ENCODE peak calls at places on chromosomes 13 and 19, in eight cellular contexts. N is NCI-H1105 treated with DMSO at 0.1 percent for 48 hours, X is fibroblast of villous mesenchyme, D is heart left ventricle, V is cardiac septum, U is tibial nerve, G is sigmoid colon, F is nephron progenitor cell. O is an unnamed sample.

GRCh38 chr19:50000038-50000890 is 24.9 kb downstream of the VRK3 start:
- DNase-seq in N (no peak), X (no peak), D (no peak), V (no peak), U (no peak), G (no peak), F (no peak), O (no peak)

GRCh38 chr19:3163230-3163886 is 15.2 kb upstream of the S1PR4 start:
- DNase-seq in N (peak), X (peak), D (peak), V (peak), U (peak), G (peak), F (peak), O (peak)

GRCh38 chr19:46493236-46494114 is 2.2 kb downstream of the PNMA8B start:
- DNase-seq in N (no peak), X (no peak), D (peak), V (peak), U (no peak), G (peak), F (peak), O (peak)

GRCh38 chr13:74134777-74135305 is 637 bp upstream of the KLF12 start:
- DNase-seq in N (peak), X (no peak), D (peak), V (peak), U (no peak), G (peak), F (peak), O (peak)

GRCh38 chr13:101530293-101530692 is 77.8 kb downstream of the ITGBL1 start:
- DNase-seq in N (no peak), X (peak), D (no peak), V (no peak), U (no peak), G (no peak), F (no peak), O (no peak)

GRCh38 chr13:79722885-79723445 is 242.0 kb downstream of the NDFIP2 start:
- DNase-seq in N (no peak), X (peak), D (no peak), V (no peak), U (no peak), G (peak), F (no peak), O (no peak)

GRCh38 chr13:91174886-91175501 is 172.5 kb upstream of the MIR17HG start:
- DNase-seq in N (no peak), X (no peak), D (no peak), V (no peak), U (no peak), G (no peak), F (no peak), O (no peak)

GRCh38 chr13:37716395-37716794 is 117.8 kb upstream of the POSTN start:
- DNase-seq in N (no peak), X (peak), D (no peak), V (no peak), U (no peak), G (no peak), F (no peak), O (no peak)

GRCh38 chr19:41595258-41595889 is 19.4 kb downstream of the CEACAM21 start:
- DNase-seq in N (peak), X (peak), D (peak), V (peak), U (peak), G (no peak), F (peak), O (no peak)

GRCh38 chr19:56124578-56124977 is 3.5 kb upstream of the ZNF787 start:
- DNase-seq in N (no peak), X (no peak), D (no peak), V (no peak), U (no peak), G (no peak), F (no peak), O (no peak)

GRCh38 chr19:16400911-16401675 is 70.7 kb downstream of the EPS15L1 start:
- DNase-seq in N (no peak), X (no peak), D (no peak), V (peak), U (no peak), G (no peak), F (no peak), O (peak)

GRCh38 chr13:30149248-30149647 is 158.1 kb downstream of the KATNAL1 start:
- DNase-seq in N (no peak), X (no peak), D (no peak), V (peak), U (no peak), G (no peak), F (no peak), O (no peak)

GRCh38 chr19:2982983-2983350 is 5.6 kb downstream of the TLE6 start:
- DNase-seq in N (peak), X (peak), D (peak), V (peak), U (peak), G (peak), F (no peak), O (peak)

GRCh38 chr19:38713227-38713649 is 31.0 kb downstream of the CAPN12 start:
- DNase-seq in N (no peak), X (peak), D (peak), V (no peak), U (peak), G (peak), F (no peak), O (peak)

GRCh38 chr19:40348961-40349507 is 539 bp downstream of the PLD3 start:
- DNase-seq in N (peak), X (peak), D (no peak), V (no peak), U (peak), G (no peak), F (no peak), O (no peak)

GRCh38 chr19:53978975-53979801 is 12.2 kb upstream of the CACNG6 start:
- DNase-seq in N (no peak), X (no peak), D (no peak), V (no peak), U (no peak), G (no peak), F (no peak), O (no peak)

GRCh38 chr13:113442354-113442984 is 10.8 kb downstream of the ADPRHL1 start:
- DNase-seq in N (no peak), X (no peak), D (no peak), V (no peak), U (no peak), G (peak), F (no peak), O (peak)

GRCh38 chr19:11435833-11436313 is 438 bp downstream of the PRKCSH start:
- DNase-seq in N (no peak), X (peak), D (no peak), V (no peak), U (no peak), G (peak), F (peak), O (no peak)

GRCh38 chr13:22024381-22024994 is 353.6 kb downstream of the FGF9 start:
- DNase-seq in N (no peak), X (no peak), D (no peak), V (no peak), U (no peak), G (no peak), F (no peak), O (no peak)

GRCh38 chr19:6572217-6572616 is 18.7 kb downstream of the CD70 start:
- DNase-seq in N (no peak), X (no peak), D (peak), V (no peak), U (peak), G (peak), F (no peak), O (peak)

GRCh38 chr19:41098762-41099161 is 10.5 kb downstream of the CYP2A13 start:
- DNase-seq in N (no peak), X (no peak), D (no peak), V (no peak), U (no peak), G (no peak), F (no peak), O (no peak)

GRCh38 chr19:14118165-14119051 is 846 bp upstream of the PRKACA start:
- DNase-seq in N (peak), X (peak), D (peak), V (peak), U (peak), G (peak), F (no peak), O (peak)

GRCh38 chr13:60645552-60646138 is 248.6 kb downstream of the TDRD3 start:
- DNase-seq in N (no peak), X (no peak), D (no peak), V (no peak), U (no peak), G (no peak), F (no peak), O (no peak)

GRCh38 chr13:39016789-39017188 is 21.1 kb downstream of the PROSER1 start:
- DNase-seq in N (peak), X (peak), D (no peak), V (no peak), U (no peak), G (no peak), F (peak), O (no peak)

GRCh38 chr19:1860133-1860775 is 3.1 kb downstream of the KLF16 start:
- DNase-seq in N (peak), X (peak), D (peak), V (no peak), U (no peak), G (peak), F (peak), O (no peak)